ENCODE peak calls at places on chromosomes 12 and 14, in six cellular contexts. S, D, B, I, Q and L are unnamed samples.

GRCh38 chr12:39412210-39412609 is 30.7 kb downstream of the KIF21A start:
- DNase-seq in Q (no peak), B (no peak), I (no peak), D (no peak), S (no peak), L (no peak)

GRCh38 chr12:79871621-79872020 is 63.3 kb downstream of the PPP1R12A start:
- DNase-seq in D (no peak), S (no peak), Q (no peak), I (no peak), B (no peak), L (no peak)

GRCh38 chr14:78314484-78314883 is 144.3 kb downstream of the NRXN3 start:
- DNase-seq in Q (no peak), I (no peak), B (no peak), D (no peak), S (no peak), L (no peak)

GRCh38 chr12:67034110-67034879 is 234.9 kb upstream of the CAND1 start:
- DNase-seq in D (no peak), Q (peak), B (no peak), S (peak), I (no peak), L (no peak)

GRCh38 chr12:28222081-28222700 is 31.9 kb downstream of the CCDC91 start:
- DNase-seq in B (no peak), S (no peak), D (peak), I (no peak), Q (no peak), L (no peak)

GRCh38 chr12:65430571-65431306 is 152.3 kb downstream of the MSRB3 start:
- DNase-seq in Q (no peak), B (no peak), S (no peak), D (no peak), I (no peak), L (no peak)

GRCh38 chr12:84922721-84923120 is 10.1 kb upstream of the SLC6A15 start:
- DNase-seq in I (no peak), S (no peak), B (no peak), Q (no peak), D (no peak), L (no peak)

GRCh38 chr12:92064420-92064819 is 81.2 kb downstream of the BTG1 start:
- DNase-seq in S (no peak), I (no peak), Q (no peak), B (no peak), D (no peak), L (no peak)

GRCh38 chr12:104555650-104556049 is 98.9 kb downstream of the CHST11 start:
- DNase-seq in B (no peak), S (peak), D (no peak), Q (no peak), I (no peak), L (no peak)

GRCh38 chr12:5083955-5084849 is 40.5 kb downstream of the KCNA5 start:
- DNase-seq in S (peak), B (peak), D (no peak), Q (no peak), I (no peak), L (no peak)

GRCh38 chr12:128813392-128813791 is 10.4 kb downstream of the SLC15A4 start:
- DNase-seq in D (no peak), I (no peak), B (no peak), Q (peak), S (no peak), L (no peak)

GRCh38 chr14:25406818-25407217 is 356.9 kb upstream of the STXBP6 start:
- DNase-seq in Q (no peak), S (peak), I (no peak), B (no peak), D (peak), L (no peak)

GRCh38 chr12:44357476-44357875 is 518.6 kb downstream of the NELL2 start:
- DNase-seq in B (no peak), S (no peak), Q (no peak), D (no peak), I (no peak), L (no peak)

GRCh38 chr14:99441918-99442317 is 38.7 kb downstream of the SETD3 start:
- DNase-seq in S (no peak), B (no peak), Q (no peak), D (no peak), I (no peak), L (no peak)

GRCh38 chr12:52776913-52777395 is at the start of gene KRT76:
- DNase-seq in B (no peak), I (no peak), Q (no peak), D (no peak), S (no peak), L (no peak)

GRCh38 chr12:79927772-79928474 is 7.0 kb downstream of the PPP1R12A start:
- DNase-seq in D (no peak), B (peak), I (no peak), Q (no peak), S (no peak), L (no peak)

GRCh38 chr14:28772613-28773012 is 6.0 kb downstream of the FOXG1 start:
- DNase-seq in D (no peak), Q (no peak), S (peak), I (no peak), B (no peak), L (no peak)

GRCh38 chr14:49857427-49858003 is 4.9 kb upstream of the NEMF start:
- DNase-seq in S (no peak), I (no peak), B (no peak), Q (no peak), D (no peak), L (no peak)

GRCh38 chr14:34872822-34873590 is 2.2 kb downstream of the BAZ1A start:
- DNase-seq in D (no peak), B (no peak), Q (no peak), I (no peak), S (peak), L (no peak)

GRCh38 chr12:89863968-89864367 is 155.3 kb upstream of the ATP2B1 start:
- DNase-seq in B (no peak), Q (no peak), D (no peak), I (no peak), S (no peak), L (no peak)

GRCh38 chr14:33110737-33111443 is 172.2 kb downstream of the NPAS3 start:
- DNase-seq in B (no peak), S (no peak), Q (no peak), D (no peak), I (no peak), L (no peak)

GRCh38 chr14:20302042-20302761 is 3.5 kb downstream of the TTC5 start:
- DNase-seq in Q (no peak), D (no peak), I (no peak), B (no peak), S (no peak), L (no peak)

GRCh38 chr14:89214221-89214965 is 202.6 kb downstream of the FOXN3 start:
- DNase-seq in D (peak), Q (peak), I (no peak), B (no peak), S (peak), L (peak)

GRCh38 chr14:96117101-96117897 is 78.1 kb downstream of the C14orf132 start:
- DNase-seq in B (no peak), Q (no peak), I (no peak), D (peak), S (no peak), L (no peak)

GRCh38 chr12:112149596-112149995 is 24.2 kb downstream of the TRAFD1 start:
- DNase-seq in B (peak), D (no peak), Q (no peak), I (no peak), S (no peak), L (no peak)

GRCh38 chr12:25155031-25155576 is 39.9 kb downstream of the DNAI7 start:
- DNase-seq in Q (no peak), D (no peak), I (peak), S (peak), B (peak), L (no peak)

GRCh38 chr14:53888535-53889386 is 67.9 kb downstream of the BMP4 start:
- DNase-seq in S (no peak), Q (no peak), D (peak), B (peak), I (no peak), L (no peak)

GRCh38 chr12:124520258-124520657 is 47.2 kb downstream of the NCOR2 start:
- DNase-seq in S (no peak), D (no peak), Q (peak), B (no peak), I (no peak), L (peak)

GRCh38 chr12:16300706-16301105 is 23.2 kb upstream of the SLC15A5 start:
- DNase-seq in Q (no peak), S (no peak), D (no peak), I (no peak), B (no peak), L (no peak)

GRCh38 chr14:74682169-74682952 is 30.5 kb downstream of the AREL1 start:
- DNase-seq in B (no peak), S (no peak), Q (no peak), I (no peak), D (no peak), L (no peak)

GRCh38 chr12:83197483-83197914 is 510.8 kb downstream of the TMTC2 start:
- DNase-seq in Q (no peak), S (peak), D (no peak), I (no peak), B (no peak), L (no peak)

GRCh38 chr12:54879132-54879531 is 24.8 kb downstream of the MUCL1 start:
- DNase-seq in I (no peak), S (no peak), Q (no peak), D (no peak), B (no peak), L (no peak)

GRCh38 chr12:49066120-49066519 is 3.7 kb downstream of the RHEBL1 start:
- DNase-seq in B (no peak), I (no peak), D (no peak), Q (no peak), S (no peak), L (no peak)

GRCh38 chr12:49070971-49071370 is 1.2 kb upstream of the RHEBL1 start:
- DNase-seq in S (no peak), I (no peak), Q (no peak), D (no peak), B (no peak), L (no peak)

GRCh38 chr12:49064767-49065152 is 4.2 kb upstream of the KMT2D start:
- DNase-seq in D (no peak), Q (no peak), B (no peak), I (no peak), S (no peak), L (no peak)

GRCh38 chr12:49068879-49069506 is 786 bp downstream of the RHEBL1 start:
- DNase-seq in B (no peak), D (no peak), Q (no peak), I (no peak), S (no peak), L (no peak)

DNA sequence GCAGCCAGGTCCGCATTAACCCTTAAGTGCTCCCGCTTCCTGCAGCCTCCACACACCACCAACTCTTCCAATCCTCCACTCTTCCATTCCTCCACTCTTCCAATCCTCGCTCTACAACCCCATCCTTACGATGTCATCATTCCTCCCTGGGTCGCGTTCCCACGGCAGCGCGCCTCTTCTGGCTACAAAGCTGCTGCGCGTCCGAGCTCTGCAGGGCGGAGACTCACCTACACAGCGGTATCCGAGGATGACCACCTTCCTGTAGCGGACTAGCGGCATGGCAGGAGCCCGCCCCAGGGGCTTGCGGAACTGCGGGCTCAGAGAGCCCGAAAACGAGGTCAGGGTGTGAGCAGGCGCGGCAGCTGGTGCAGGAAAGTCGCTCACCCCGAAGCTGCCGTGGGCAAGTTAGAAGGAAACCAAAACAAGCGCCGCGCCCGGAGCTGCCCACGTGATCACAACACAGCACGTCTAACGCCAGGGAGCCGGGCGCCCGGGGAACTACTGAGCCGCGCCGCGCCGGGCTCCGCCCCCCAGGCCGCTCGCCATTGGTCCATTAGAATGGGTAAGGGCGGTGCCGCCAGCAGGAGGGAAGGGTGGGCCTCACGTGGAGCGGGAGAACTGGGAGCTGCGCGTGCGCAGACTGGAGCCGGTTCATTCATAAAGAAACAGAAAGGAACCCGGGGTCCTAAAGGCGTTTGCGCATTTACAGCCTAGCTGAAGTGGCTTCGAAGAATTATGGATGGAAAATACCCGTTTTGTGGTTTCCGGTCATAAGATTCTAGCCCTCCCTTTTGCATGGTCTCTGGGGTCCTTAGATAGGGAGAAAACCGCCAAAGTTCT is at the start of gene RHEBL1:
- DNase-seq in D (peak), I (peak), Q (peak), S (peak), B (peak), L (peak)
- TF ChIP-seq CTCF in D (no peak), I (peak), Q (no peak), S (peak), B (peak), L (peak)

DNA sequence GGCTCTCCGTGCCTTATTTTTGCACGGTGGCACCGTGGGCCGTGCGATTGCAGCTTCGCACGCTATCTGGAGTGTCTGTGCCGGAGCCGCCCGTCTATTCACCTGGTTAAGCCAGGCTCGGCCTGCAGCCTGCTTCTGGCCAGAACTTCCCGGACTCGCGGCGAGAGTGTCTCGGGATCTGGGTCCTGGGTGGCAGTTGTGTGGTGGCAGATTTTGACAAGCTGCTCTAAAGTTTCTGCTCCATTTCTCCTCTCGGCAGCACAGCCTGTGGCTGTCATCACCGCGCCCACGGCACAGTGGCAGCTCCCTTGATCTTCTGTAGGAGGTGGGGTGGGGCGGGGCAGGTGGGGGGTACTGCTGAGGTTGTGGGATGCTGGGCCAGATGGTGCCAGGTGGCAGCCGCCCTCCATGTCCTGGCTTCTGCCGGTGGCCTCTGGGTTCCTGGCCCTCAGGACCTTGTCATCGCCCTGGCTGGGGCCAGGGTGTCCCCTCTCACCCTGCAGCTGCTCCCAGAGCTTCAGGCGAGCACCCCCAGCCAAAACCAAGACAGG is 2.9 kb downstream of the MMP17 start:
- DNase-seq in D (no peak), S (no peak), I (no peak), Q (no peak), B (no peak), L (peak)
- TF ChIP-seq CTCF in D (no peak), S (no peak), I (no peak), Q (no peak), B (no peak), L (no peak)

DNA sequence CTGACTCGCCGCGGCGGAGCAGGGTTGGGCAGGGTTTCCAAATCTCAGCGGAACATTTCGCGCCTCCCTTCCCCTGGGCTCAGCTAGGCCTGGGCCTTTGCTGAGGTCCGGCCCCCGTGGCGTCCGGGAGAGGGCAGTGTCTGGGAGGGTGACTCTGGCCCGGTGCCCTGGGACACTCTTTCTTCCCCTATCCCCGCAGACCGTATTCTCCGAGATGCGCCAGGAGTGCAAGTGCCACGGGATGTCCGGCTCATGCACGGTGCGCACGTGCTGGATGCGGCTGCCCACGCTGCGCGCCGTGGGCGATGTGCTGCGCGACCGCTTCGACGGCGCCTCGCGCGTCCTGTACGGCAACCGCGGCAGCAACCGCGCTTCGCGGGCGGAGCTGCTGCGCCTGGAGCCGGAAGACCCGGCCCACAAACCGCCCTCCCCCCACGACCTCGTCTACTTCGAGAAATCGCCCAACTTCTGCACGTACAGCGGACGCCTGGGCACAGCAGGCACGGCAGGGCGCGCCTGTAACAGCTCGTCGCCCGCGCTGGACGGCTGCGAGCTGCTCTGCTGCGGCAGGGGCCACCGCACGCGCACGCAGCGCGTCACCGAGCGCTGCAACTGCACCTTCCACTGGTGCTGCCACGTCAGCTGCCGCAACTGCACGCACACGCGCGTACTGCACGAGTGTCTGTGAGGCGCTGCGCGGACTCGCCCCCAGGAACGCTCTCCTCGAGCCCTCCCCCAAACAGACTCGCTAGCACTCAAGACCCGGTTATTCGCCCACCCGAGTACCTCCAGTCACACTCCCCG is 3.0 kb downstream of the WNT1 start:
- DNase-seq in Q (no peak), D (peak), S (peak), I (no peak), B (peak), L (no peak)
- TF ChIP-seq CTCF in Q (no peak), D (no peak), S (peak), I (no peak), B (peak), L (peak)

GRCh38 chr12:94140556-94140955 is 7.8 kb upstream of the PLXNC1 start:
- DNase-seq in I (no peak), S (peak), Q (peak), D (peak), B (peak), L (no peak)
- TF ChIP-seq CTCF in I (peak), S (peak), Q (no peak), D (no peak), B (peak), L (peak)

DNA sequence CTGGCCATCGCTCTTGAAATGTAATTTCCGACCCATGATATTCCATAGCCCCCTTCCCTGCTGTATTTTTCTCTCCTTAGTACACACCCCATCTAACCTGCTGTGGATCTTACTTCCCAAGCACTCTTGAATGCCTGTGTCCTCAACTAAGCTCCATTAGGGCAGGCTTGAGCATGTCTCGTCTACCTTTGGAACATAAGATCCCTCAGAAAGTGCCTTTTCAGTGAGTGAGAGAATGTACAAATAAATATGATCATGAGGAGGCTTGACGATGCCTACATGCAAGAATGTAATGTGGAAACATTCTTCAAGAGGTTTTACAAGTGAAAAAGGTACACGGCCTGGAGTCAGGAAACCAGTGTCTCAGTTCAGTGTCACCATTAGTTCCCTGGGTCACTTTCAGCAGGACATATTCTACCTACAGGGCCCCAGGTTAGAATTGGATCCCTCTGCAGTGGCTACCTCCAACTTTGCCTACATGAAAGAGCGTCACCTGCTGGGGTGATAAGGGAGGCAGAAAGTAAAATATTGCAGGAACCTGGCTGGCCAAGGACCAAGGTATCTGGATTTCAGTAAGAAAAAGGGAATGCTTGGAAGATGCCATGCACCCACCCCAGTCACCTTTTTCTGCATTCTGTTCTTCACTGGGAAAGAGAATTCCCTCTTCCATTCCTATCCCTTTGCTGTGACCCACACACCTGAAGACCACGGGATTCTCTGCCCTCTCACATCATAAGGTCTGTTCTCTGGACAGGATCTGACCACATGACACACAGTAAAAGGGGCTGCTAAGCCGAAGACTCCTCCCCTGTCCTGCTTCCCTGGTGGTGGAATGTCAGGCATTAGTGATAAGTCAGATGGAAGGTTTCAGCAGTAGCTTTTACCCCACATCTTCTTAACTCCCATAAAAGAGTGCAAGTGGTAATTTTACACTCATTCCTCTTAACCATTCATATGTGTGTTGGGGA is 24.6 kb upstream of the SERPINA1 start:
- DNase-seq in B (no peak), I (no peak), D (peak), Q (peak), S (no peak), L (peak)
- TF ChIP-seq CTCF in B (no peak), I (peak), D (no peak), Q (no peak), S (peak), L (peak)

GRCh38 chr14:43894534-43894933 is 612.5 kb downstream of the FSCB start:
- DNase-seq in D (no peak), Q (no peak), S (peak), B (no peak), I (no peak), L (no peak)
- TF ChIP-seq CTCF in D (no peak), Q (no peak), S (peak), B (no peak), I (peak), L (peak)

DNA sequence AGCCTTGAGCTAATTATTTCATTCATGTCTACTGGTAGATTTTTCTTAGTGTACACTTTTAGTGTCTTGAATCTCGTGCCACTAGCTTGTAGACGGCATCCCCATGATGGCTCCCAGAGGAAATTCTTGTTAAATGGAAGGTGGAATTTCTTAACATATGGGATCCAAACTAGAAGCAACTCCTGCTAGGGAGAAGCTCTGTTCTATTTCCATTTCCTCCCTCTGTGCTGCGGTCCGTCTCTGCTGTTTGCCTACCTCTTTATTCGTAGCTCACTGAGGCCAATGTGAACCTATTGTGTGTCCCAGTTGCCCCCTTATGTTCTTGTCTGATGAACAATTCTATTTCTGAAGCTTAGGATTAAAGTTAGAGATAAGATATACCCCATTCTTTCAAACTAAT is 588 bp downstream of the PIK3C2G start:
- DNase-seq in B (no peak), I (no peak), S (no peak), Q (no peak), D (no peak), L (no peak)
- TF ChIP-seq CTCF in B (no peak), I (no peak), S (no peak), Q (no peak), D (no peak), L (no peak)